ENCODE peak calls at places on chromosomes 4 and X, in seven cellular contexts. One of them, this sample, is unnamed.

GRCh38 chr4:182240161-182241130 is 2.8 kb upstream of the TENM3 start:
- DNase-seq in fibroblast of lung: peak
- DNase-seq in astrocyte: peak
- DNase-seq in colonic mucosa: no peak
- DNase-seq in K562: no peak
- DNase-seq in neural progenitor cell: peak
- DNase-seq in H9: no peak
- DNase-seq in this sample: no peak

GRCh38 chrX:69229436-69229835 is 64.2 kb upstream of the PJA1 start:
- DNase-seq in K562: no peak
- DNase-seq in H9: no peak
- DNase-seq in colonic mucosa: no peak
- DNase-seq in fibroblast of lung: peak
- DNase-seq in astrocyte: peak
- DNase-seq in neural progenitor cell: no peak
- DNase-seq in this sample: no peak

GRCh38 chr4:112908511-112908910 is 140.9 kb upstream of the ANK2 start:
- DNase-seq in fibroblast of lung: peak
- DNase-seq in neural progenitor cell: no peak
- DNase-seq in astrocyte: no peak
- DNase-seq in colonic mucosa: no peak
- DNase-seq in H9: no peak
- DNase-seq in K562: no peak
- DNase-seq in this sample: no peak

GRCh38 chrX:53186363-53186762 is 38.6 kb downstream of the KDM5C start:
- DNase-seq in H9: no peak
- DNase-seq in neural progenitor cell: no peak
- DNase-seq in K562: no peak
- DNase-seq in astrocyte: peak
- DNase-seq in fibroblast of lung: peak
- DNase-seq in colonic mucosa: no peak
- DNase-seq in this sample: no peak

GRCh38 chr4:158845166-158846041 is 76.6 kb downstream of the FNIP2 start:
- DNase-seq in astrocyte: no peak
- DNase-seq in fibroblast of lung: no peak
- DNase-seq in K562: no peak
- DNase-seq in colonic mucosa: no peak
- DNase-seq in H9: peak
- DNase-seq in neural progenitor cell: no peak
- DNase-seq in this sample: no peak

GRCh38 chr4:99790796-99791617 is 25.6 kb upstream of the DAPP1 start:
- DNase-seq in colonic mucosa: no peak
- DNase-seq in fibroblast of lung: peak
- DNase-seq in neural progenitor cell: no peak
- DNase-seq in K562: no peak
- DNase-seq in H9: no peak
- DNase-seq in astrocyte: peak
- DNase-seq in this sample: no peak

GRCh38 chr4:6475492-6476020 is 3.1 kb upstream of the PPP2R2C start:
- DNase-seq in colonic mucosa: peak
- DNase-seq in astrocyte: no peak
- DNase-seq in K562: no peak
- DNase-seq in neural progenitor cell: no peak
- DNase-seq in fibroblast of lung: no peak
- DNase-seq in H9: peak
- DNase-seq in this sample: no peak

GRCh38 chrX:110667706-110668105 is 127.9 kb downstream of the CHRDL1 start:
- DNase-seq in colonic mucosa: no peak
- DNase-seq in neural progenitor cell: peak
- DNase-seq in astrocyte: no peak
- DNase-seq in K562: no peak
- DNase-seq in fibroblast of lung: peak
- DNase-seq in H9: peak
- DNase-seq in this sample: no peak

GRCh38 chr4:189597341-189597740 is 343.3 kb upstream of the FRG1 start:
- DNase-seq in K562: no peak
- DNase-seq in neural progenitor cell: peak
- DNase-seq in fibroblast of lung: no peak
- DNase-seq in astrocyte: no peak
- DNase-seq in H9: no peak
- DNase-seq in colonic mucosa: no peak
- DNase-seq in this sample: peak

GRCh38 chr4:8558080-8558960 is 21.9 kb upstream of the GPR78 start:
- DNase-seq in astrocyte: peak
- DNase-seq in neural progenitor cell: no peak
- DNase-seq in fibroblast of lung: peak
- DNase-seq in K562: no peak
- DNase-seq in H9: no peak
- DNase-seq in colonic mucosa: no peak
- DNase-seq in this sample: no peak

GRCh38 chr4:139556071-139556734 is at the start of gene SETD7:
- DNase-seq in K562: peak
- DNase-seq in colonic mucosa: peak
- DNase-seq in H9: peak
- DNase-seq in astrocyte: peak
- DNase-seq in neural progenitor cell: peak
- DNase-seq in fibroblast of lung: peak
- DNase-seq in this sample: peak

GRCh38 chr4:58144721-58145120 is 1034.5 kb upstream of the IGFBP7 start:
- DNase-seq in fibroblast of lung: no peak
- DNase-seq in astrocyte: no peak
- DNase-seq in colonic mucosa: no peak
- DNase-seq in H9: no peak
- DNase-seq in K562: no peak
- DNase-seq in neural progenitor cell: no peak
- DNase-seq in this sample: no peak

GRCh38 chr4:111988514-111988913 is 156.7 kb upstream of the FAM241A start:
- DNase-seq in astrocyte: no peak
- DNase-seq in H9: no peak
- DNase-seq in colonic mucosa: no peak
- DNase-seq in K562: no peak
- DNase-seq in fibroblast of lung: no peak
- DNase-seq in neural progenitor cell: no peak
- DNase-seq in this sample: no peak

GRCh38 chr4:177441061-177441802 is 1.0 kb downstream of the AGA start:
- DNase-seq in colonic mucosa: peak
- DNase-seq in K562: peak
- DNase-seq in astrocyte: peak
- DNase-seq in neural progenitor cell: peak
- DNase-seq in H9: no peak
- DNase-seq in fibroblast of lung: peak
- DNase-seq in this sample: peak

GRCh38 chrX:13092455-13092941 is 48.1 kb upstream of the FAM9C start:
- DNase-seq in colonic mucosa: peak
- DNase-seq in fibroblast of lung: no peak
- DNase-seq in K562: no peak
- DNase-seq in H9: no peak
- DNase-seq in neural progenitor cell: no peak
- DNase-seq in astrocyte: no peak
- DNase-seq in this sample: peak

GRCh38 chrX:46713672-46714487 is 45.0 kb downstream of the SLC9A7 start:
- DNase-seq in colonic mucosa: no peak
- DNase-seq in neural progenitor cell: no peak
- DNase-seq in K562: no peak
- DNase-seq in H9: no peak
- DNase-seq in astrocyte: peak
- DNase-seq in fibroblast of lung: peak
- DNase-seq in this sample: no peak

GRCh38 chrX:13469963-13470679 is 99.3 kb upstream of the EGFL6 start:
- DNase-seq in astrocyte: peak
- DNase-seq in colonic mucosa: no peak
- DNase-seq in K562: no peak
- DNase-seq in H9: no peak
- DNase-seq in fibroblast of lung: peak
- DNase-seq in neural progenitor cell: no peak
- DNase-seq in this sample: no peak

GRCh38 chr4:130361616-130362015 is 1265.7 kb downstream of the C4orf33 start:
- DNase-seq in fibroblast of lung: no peak
- DNase-seq in colonic mucosa: no peak
- DNase-seq in astrocyte: no peak
- DNase-seq in H9: no peak
- DNase-seq in K562: no peak
- DNase-seq in neural progenitor cell: no peak
- DNase-seq in this sample: no peak

GRCh38 chr4:130356873-130357272 is 1260.9 kb downstream of the C4orf33 start:
- DNase-seq in astrocyte: no peak
- DNase-seq in colonic mucosa: no peak
- DNase-seq in neural progenitor cell: no peak
- DNase-seq in fibroblast of lung: no peak
- DNase-seq in H9: no peak
- DNase-seq in K562: no peak
- DNase-seq in this sample: no peak

DNA sequence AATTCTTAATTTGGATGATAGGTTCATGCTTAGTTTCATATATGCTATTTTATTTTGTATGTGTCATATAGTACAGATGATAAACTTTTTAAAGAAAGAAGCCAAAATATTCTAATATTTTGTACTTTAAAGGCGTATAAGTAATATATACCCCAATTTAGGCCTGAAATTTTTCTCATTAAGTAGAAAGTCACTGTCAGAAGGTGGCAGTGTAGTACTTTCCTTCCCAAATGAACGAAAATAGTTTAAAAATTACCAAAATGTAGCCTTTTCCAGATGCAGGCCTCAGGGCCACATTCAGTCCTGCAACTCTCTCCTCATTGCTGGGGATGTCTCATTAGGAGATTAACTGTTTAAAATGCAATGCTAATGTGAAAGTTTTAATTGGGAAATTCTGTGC is 1263.6 kb downstream of the C4orf33 start:
- DNase-seq in H9: no peak
- DNase-seq in K562: no peak
- DNase-seq in colonic mucosa: no peak
- DNase-seq in astrocyte: peak
- DNase-seq in neural progenitor cell: peak
- DNase-seq in fibroblast of lung: peak
- DNase-seq in this sample: no peak
- TF ChIP-seq CTCF in H9: peak
- TF ChIP-seq CTCF in K562: no peak
- TF ChIP-seq CTCF in colonic mucosa: no peak
- TF ChIP-seq CTCF in astrocyte: peak
- TF ChIP-seq CTCF in neural progenitor cell: peak
- TF ChIP-seq CTCF in fibroblast of lung: peak
- TF ChIP-seq CTCF in this sample: peak

GRCh38 chrX:26848511-26848910 is 614.6 kb downstream of the PPP4R3C start:
- DNase-seq in colonic mucosa: no peak
- DNase-seq in H9: no peak
- DNase-seq in fibroblast of lung: peak
- DNase-seq in neural progenitor cell: no peak
- DNase-seq in astrocyte: peak
- DNase-seq in K562: no peak
- DNase-seq in this sample: no peak

GRCh38 chrX:26851981-26852380 is 611.2 kb downstream of the PPP4R3C start:
- DNase-seq in astrocyte: no peak
- DNase-seq in neural progenitor cell: peak
- DNase-seq in K562: no peak
- DNase-seq in H9: no peak
- DNase-seq in fibroblast of lung: peak
- DNase-seq in colonic mucosa: no peak
- DNase-seq in this sample: no peak
- H3K9ac ChIP-seq in astrocyte: no peak
- H3K9ac ChIP-seq in neural progenitor cell: no peak
- H3K9ac ChIP-seq in K562: no peak
- H3K9ac ChIP-seq in H9: no peak
- H3K9ac ChIP-seq in fibroblast of lung: no peak
- H3K9ac ChIP-seq in colonic mucosa: no peak
- H3K9ac ChIP-seq in this sample: no peak

GRCh38 chr4:76582817-76583087 is 147.7 kb downstream of the SHROOM3 start:
- DNase-seq in neural progenitor cell: no peak
- DNase-seq in fibroblast of lung: no peak
- DNase-seq in colonic mucosa: no peak
- DNase-seq in astrocyte: no peak
- DNase-seq in K562: no peak
- DNase-seq in H9: no peak
- DNase-seq in this sample: no peak

GRCh38 chr4:76588268-76588667 is 153.2 kb downstream of the SHROOM3 start:
- DNase-seq in K562: no peak
- DNase-seq in colonic mucosa: no peak
- DNase-seq in H9: peak
- DNase-seq in fibroblast of lung: no peak
- DNase-seq in neural progenitor cell: peak
- DNase-seq in astrocyte: no peak
- DNase-seq in this sample: no peak

GRCh38 chr4:76585270-76585669 is 150.2 kb downstream of the SHROOM3 start:
- DNase-seq in astrocyte: peak
- DNase-seq in colonic mucosa: no peak
- DNase-seq in K562: no peak
- DNase-seq in neural progenitor cell: peak
- DNase-seq in H9: no peak
- DNase-seq in fibroblast of lung: peak
- DNase-seq in this sample: no peak

GRCh38 chr4:76584235-76585152 is 149.5 kb downstream of the SHROOM3 start:
- DNase-seq in K562: no peak
- DNase-seq in astrocyte: peak
- DNase-seq in H9: no peak
- DNase-seq in fibroblast of lung: peak
- DNase-seq in neural progenitor cell: no peak
- DNase-seq in colonic mucosa: no peak
- DNase-seq in this sample: no peak

GRCh38 chr4:76585897-76586360 is 150.9 kb downstream of the SHROOM3 start:
- DNase-seq in fibroblast of lung: peak
- DNase-seq in colonic mucosa: peak
- DNase-seq in K562: no peak
- DNase-seq in neural progenitor cell: peak
- DNase-seq in H9: peak
- DNase-seq in astrocyte: peak
- DNase-seq in this sample: no peak
- TF ChIP-seq CTCF in fibroblast of lung: no peak
- TF ChIP-seq CTCF in colonic mucosa: no peak
- TF ChIP-seq CTCF in K562: no peak
- TF ChIP-seq CTCF in neural progenitor cell: peak
- TF ChIP-seq CTCF in H9: peak
- TF ChIP-seq CTCF in astrocyte: no peak
- TF ChIP-seq CTCF in this sample: no peak

GRCh38 chr4:101103381-101104142 is 243.8 kb downstream of the PPP3CA start:
- DNase-seq in K562: no peak
- DNase-seq in astrocyte: no peak
- DNase-seq in neural progenitor cell: no peak
- DNase-seq in H9: no peak
- DNase-seq in colonic mucosa: peak
- DNase-seq in fibroblast of lung: no peak
- DNase-seq in this sample: peak

GRCh38 chr4:101099001-101099400 is 248.3 kb downstream of the PPP3CA start:
- DNase-seq in fibroblast of lung: no peak
- DNase-seq in colonic mucosa: no peak
- DNase-seq in K562: no peak
- DNase-seq in H9: no peak
- DNase-seq in astrocyte: no peak
- DNase-seq in neural progenitor cell: no peak
- DNase-seq in this sample: no peak

GRCh38 chr4:101101072-101101471 is 246.3 kb downstream of the PPP3CA start:
- DNase-seq in fibroblast of lung: no peak
- DNase-seq in K562: no peak
- DNase-seq in colonic mucosa: no peak
- DNase-seq in astrocyte: no peak
- DNase-seq in H9: no peak
- DNase-seq in neural progenitor cell: no peak
- DNase-seq in this sample: no peak

GRCh38 chr4:101104264-101105052 is 242.9 kb downstream of the PPP3CA start:
- DNase-seq in fibroblast of lung: no peak
- DNase-seq in H9: no peak
- DNase-seq in K562: no peak
- DNase-seq in astrocyte: no peak
- DNase-seq in colonic mucosa: no peak
- DNase-seq in neural progenitor cell: no peak
- DNase-seq in this sample: no peak

GRCh38 chr4:101102114-101102752 is 245.1 kb downstream of the PPP3CA start:
- DNase-seq in astrocyte: peak
- DNase-seq in colonic mucosa: peak
- DNase-seq in neural progenitor cell: no peak
- DNase-seq in fibroblast of lung: peak
- DNase-seq in K562: no peak
- DNase-seq in H9: no peak
- DNase-seq in this sample: no peak
- H3K9ac ChIP-seq in astrocyte: no peak
- H3K9ac ChIP-seq in colonic mucosa: no peak
- H3K9ac ChIP-seq in neural progenitor cell: no peak
- H3K9ac ChIP-seq in fibroblast of lung: no peak
- H3K9ac ChIP-seq in K562: no peak
- H3K9ac ChIP-seq in H9: no peak
- H3K9ac ChIP-seq in this sample: no peak